ENCODE peak calls at places on chromosomes 6 and 20, in four cellular contexts. Z is lower leg skin, G is body of pancreas, H is suprapubic skin. N is an unnamed sample.

GRCh38 chr6:131545317-131545716 is 27.7 kb upstream of the ARG1 start:
- DNase-seq in Z (no peak), H (no peak), G (no peak), N (no peak)

GRCh38 chr6:26330835-26331808 is 33.9 kb upstream of the BTN3A2 start:
- DNase-seq in Z (no peak), H (no peak), G (no peak), N (no peak)

GRCh38 chr6:139568157-139568955 is 193.9 kb upstream of the CITED2 start:
- DNase-seq in H (no peak), G (no peak), Z (no peak), N (no peak)

GRCh38 chr6:16511048-16511660 is 250.1 kb downstream of the ATXN1 start:
- DNase-seq in Z (no peak), H (no peak), G (peak), N (no peak)

GRCh38 chr6:91127752-91128151 is 540.9 kb upstream of the MAP3K7 start:
- DNase-seq in G (no peak), Z (no peak), H (no peak), N (no peak)

GRCh38 chr6:97765480-97765879 is 482.5 kb upstream of the MMS22L start:
- DNase-seq in H (no peak), Z (no peak), G (no peak), N (no peak)

GRCh38 chr20:17314262-17314661 is 87.4 kb downstream of the PCSK2 start:
- DNase-seq in G (no peak), H (no peak), Z (no peak), N (no peak)

GRCh38 chr20:44422083-44422482 is 53.6 kb upstream of the TTPAL start:
- DNase-seq in G (no peak), Z (no peak), H (no peak), N (no peak)

GRCh38 chr20:41242352-41242751 is 75.2 kb downstream of the ZHX3 start:
- DNase-seq in Z (no peak), G (no peak), H (no peak), N (no peak)

GRCh38 chr6:36858407-36858981 is 16.1 kb downstream of the PPIL1 start:
- DNase-seq in H (no peak), G (no peak), Z (peak), N (peak)

GRCh38 chr6:55916188-55916587 is 40.8 kb upstream of the BMP5 start:
- DNase-seq in H (no peak), G (no peak), Z (no peak), N (no peak)

DNA sequence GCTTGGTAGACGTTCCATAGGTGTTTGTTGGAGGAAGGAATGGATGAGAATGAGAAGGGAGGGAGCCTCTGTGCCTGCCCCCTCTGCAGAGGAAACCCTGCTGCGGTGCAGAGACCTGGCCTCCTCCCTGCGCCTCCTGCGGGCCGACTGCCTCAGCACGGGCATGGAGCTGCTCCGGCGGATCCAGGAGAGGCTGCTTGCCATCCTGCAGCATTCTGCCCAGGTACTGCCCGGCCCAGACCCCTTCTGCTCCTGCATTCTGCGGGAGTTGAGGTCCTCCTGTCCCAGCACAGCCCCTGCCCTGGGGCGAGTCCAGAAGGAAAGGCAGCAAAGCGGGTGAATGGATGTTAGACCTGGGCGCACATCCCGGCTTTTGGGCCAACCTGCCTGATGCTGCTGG is 6.1 kb downstream of the DNPH1 start:
- DNase-seq in G (no peak), Z (no peak), H (peak), N (no peak)
- TF ChIP-seq POLR2A in G (no peak), Z (no peak), H (no peak), N (no peak)

DNA sequence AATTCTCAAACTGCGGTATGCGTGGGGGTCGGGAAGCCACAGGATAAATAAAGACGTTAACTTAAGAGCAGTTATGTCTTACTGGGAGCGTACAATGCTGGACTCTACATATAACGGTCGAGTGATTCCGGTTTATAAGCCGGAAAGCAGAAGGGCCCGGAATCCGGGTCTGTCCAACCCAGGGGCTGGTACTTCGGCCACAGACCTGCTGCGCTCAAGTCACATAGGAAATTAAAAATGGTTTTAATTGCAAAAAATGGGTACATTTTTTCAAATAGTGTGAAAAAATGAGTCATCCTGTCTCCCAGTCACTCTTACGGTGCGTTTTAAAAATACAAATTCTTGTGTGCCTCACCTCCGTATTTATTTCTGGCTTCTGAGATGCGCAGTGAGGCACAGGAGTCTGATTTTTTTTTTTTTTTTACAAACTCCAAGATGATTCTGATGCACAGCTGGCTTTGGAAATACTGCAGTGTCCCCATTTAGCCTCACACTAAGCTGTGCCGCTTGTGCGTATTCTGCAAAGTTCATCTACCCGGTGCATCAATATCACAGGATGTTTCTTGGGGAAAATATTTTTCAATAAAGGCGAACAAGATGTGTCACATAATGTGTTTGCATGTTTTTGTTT is 1.0 kb downstream of the PCIF1 start:
- DNase-seq in Z (no peak), H (no peak), G (no peak), N (no peak)
- TF ChIP-seq POLR2A in Z (no peak), H (no peak), G (no peak), N (peak)

GRCh38 chr6:167420858-167421766 is 96.2 kb downstream of the TTLL2 start:
- DNase-seq in G (no peak), H (no peak), Z (no peak), N (no peak)
- TF ChIP-seq POLR2A in G (no peak), H (no peak), Z (no peak), N (no peak)

GRCh38 chr6:45375449-45375848 is 2.3 kb downstream of the SUPT3H start:
- DNase-seq in Z (no peak), G (no peak), H (no peak), N (no peak)

GRCh38 chr6:45377041-45377554 is 636 bp downstream of the SUPT3H start:
- DNase-seq in H (no peak), Z (no peak), G (peak), N (no peak)

GRCh38 chr6:45378324-45378926 is 691 bp upstream of the SUPT3H start:
- DNase-seq in Z (peak), H (no peak), G (peak), N (peak)

GRCh38 chr6:45376310-45377040 is 1.3 kb downstream of the SUPT3H start:
- DNase-seq in G (no peak), Z (no peak), H (no peak), N (no peak)

GRCh38 chr6:45377555-45378323 is at the start of gene SUPT3H:
- DNase-seq in G (peak), Z (peak), H (peak), N (peak)
- TF ChIP-seq POLR2A in G (peak), Z (peak), H (peak), N (peak)

DNA sequence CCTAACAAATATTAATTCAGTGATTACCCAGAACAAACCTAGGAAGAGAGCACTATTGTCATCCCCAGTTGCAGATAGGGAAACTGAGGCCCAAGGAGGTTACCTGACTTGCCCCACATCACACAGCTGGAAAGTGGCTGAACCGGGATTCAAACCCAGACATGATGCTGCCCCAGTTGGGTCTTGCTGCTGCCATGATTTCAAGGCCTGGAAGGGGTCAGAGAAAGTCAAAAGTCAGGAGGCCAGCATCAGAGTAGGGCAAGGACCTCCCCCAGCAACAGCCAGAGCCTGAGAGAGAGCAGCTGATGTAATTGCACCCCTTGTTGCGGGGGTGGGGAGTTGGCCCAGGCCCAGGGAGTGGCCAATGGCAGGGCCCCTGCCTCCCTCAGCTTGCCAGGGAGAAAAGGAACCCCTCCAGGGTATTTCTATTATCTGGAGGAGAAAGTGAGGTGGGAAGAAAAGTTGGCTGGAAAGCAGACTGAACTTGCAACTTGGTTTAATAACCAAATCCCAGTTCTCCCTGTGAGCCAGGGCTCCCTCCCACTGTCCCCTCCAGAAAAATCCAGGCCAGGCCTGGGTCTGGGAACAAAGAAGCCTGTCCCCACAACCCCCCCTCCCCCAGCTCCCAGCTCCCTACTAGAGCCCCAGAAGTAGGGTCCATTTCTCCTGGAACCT is 83.6 kb downstream of the MRPL14 start:
- DNase-seq in H (no peak), Z (no peak), G (no peak), N (no peak)
- TF ChIP-seq POLR2A in H (no peak), Z (no peak), G (no peak), N (no peak)

GRCh38 chr20:358891-359555 is 12.1 kb downstream of the NRSN2 start:
- DNase-seq in G (no peak), H (no peak), Z (no peak), N (no peak)

GRCh38 chr20:353166-353565 is 6.3 kb downstream of the NRSN2 start:
- DNase-seq in Z (no peak), G (no peak), H (no peak), N (no peak)

GRCh38 chr20:356745-357144 is 9.8 kb downstream of the NRSN2 start:
- DNase-seq in Z (no peak), H (no peak), G (no peak), N (no peak)

GRCh38 chr20:348972-349841 is 2.3 kb downstream of the NRSN2 start:
- DNase-seq in H (no peak), G (peak), Z (no peak), N (peak)

GRCh38 chr20:354298-354977 is 7.5 kb downstream of the NRSN2 start:
- DNase-seq in G (peak), Z (peak), H (no peak), N (peak)
- TF ChIP-seq POLR2A in G (no peak), Z (no peak), H (no peak), N (no peak)

N was measured in ovary.